ENCODE peak calls at places on chromosomes 13 and 19, in four cellular contexts. A is CD8-positive, alpha-beta T cell; M is EH; G is iris pigment epithelial cell. I is an unnamed sample.
A peak's percentile ranks its signal among the peaks of the same experiment; 100 is the strongest.

GRCh38 chr19:33798701-33799111 is 2.0 kb downstream of the KCTD15 start:
- DNase-seq in G (peak; percentile 56), A (no peak), M (peak; percentile 73), I (no peak)

GRCh38 chr19:20078696-20079095 is 896 bp downstream of the ZNF90 start:
- DNase-seq in M (peak; percentile 13), G (peak; percentile 72), A (no peak), I (no peak)

GRCh38 chr19:52942371-52943133 is 19.3 kb upstream of the ZNF888 start:
- DNase-seq in A (peak; percentile 91), M (peak; percentile 89), G (peak; percentile 74), I (peak; percentile 95)

GRCh38 chr19:3129112-3129511 is 6.7 kb upstream of the GNA15 start:
- DNase-seq in G (peak; percentile 69), M (peak; percentile 69), A (no peak), I (peak; percentile 29)

GRCh38 chr19:1146858-1147780 is 26.9 kb downstream of the SBNO2 start:
- DNase-seq in M (no peak), G (no peak), A (no peak), I (no peak)

GRCh38 chr19:28426902-28427232 is 786.1 kb downstream of the UQCRFS1 start:
- DNase-seq in M (peak; percentile 61), G (no peak), A (no peak), I (no peak)

GRCh38 chr13:96218475-96218874 is 128.6 kb downstream of the HS6ST3 start:
- DNase-seq in M (no peak), A (no peak), G (no peak), I (no peak)

GRCh38 chr13:95880346-95880745 is 172.9 kb downstream of the UGGT2 start:
- DNase-seq in A (no peak), G (peak; percentile 44), M (no peak), I (no peak)

GRCh38 chr19:46471778-46472543 is 598 bp upstream of the PNMA8A start:
- DNase-seq in M (no peak), G (peak; percentile 50), A (no peak), I (no peak)

I was measured in central memory CD4-positive, alpha-beta T cell.